ENCODE peak calls at places on chromosomes 12 and 14, in eight cellular contexts. S, N, W, F, A, B, R and Z are unnamed samples.

GRCh38 chr12:49838973-49839633 is 3.8 kb downstream of the BCDIN3D start:
- DNase-seq in S (no peak), B (peak), N (peak), R (no peak), A (no peak), F (no peak), W (peak), Z (no peak)

GRCh38 chr12:32419520-32419960 is 20.2 kb downstream of the FGD4 start:
- DNase-seq in R (no peak), N (no peak), S (no peak), F (no peak), B (no peak), W (no peak), A (no peak), Z (no peak)

GRCh38 chr14:95597784-95598204 is 62.9 kb downstream of the GLRX5 start:
- DNase-seq in N (peak), S (no peak), B (no peak), A (peak), R (no peak), F (no peak), W (no peak), Z (peak)

GRCh38 chr14:77158175-77158908 is 16.8 kb upstream of the ZDHHC22 start:
- DNase-seq in A (no peak), N (peak), R (peak), B (peak), W (peak), S (no peak), F (no peak), Z (peak)

GRCh38 chr14:22656945-22657711 is 13.0 kb upstream of the OR6J1 start:
- DNase-seq in A (no peak), B (no peak), N (no peak), F (no peak), R (no peak), W (no peak), S (no peak), Z (no peak)

GRCh38 chr14:99188721-99189120 is 83.3 kb downstream of the BCL11B start:
- DNase-seq in B (peak), N (peak), R (no peak), W (no peak), F (no peak), A (no peak), S (no peak), Z (no peak)

GRCh38 chr12:14694145-14694544 is 2.3 kb downstream of the GUCY2C start:
- DNase-seq in F (no peak), W (no peak), S (no peak), A (no peak), R (no peak), N (no peak), B (no peak), Z (no peak)

GRCh38 chr12:84091642-84092041 is 821.0 kb downstream of the SLC6A15 start:
- DNase-seq in F (no peak), A (no peak), N (no peak), R (no peak), S (no peak), W (no peak), B (no peak), Z (no peak)

GRCh38 chr14:87497301-87497700 is 495.7 kb downstream of the GALC start:
- DNase-seq in A (no peak), W (no peak), F (no peak), S (no peak), B (no peak), N (no peak), R (no peak), Z (no peak)

GRCh38 chr14:64755661-64756265 is 51.5 kb downstream of the PLEKHG3 start:
- DNase-seq in B (peak), N (no peak), R (no peak), F (no peak), S (peak), W (no peak), A (no peak), Z (peak)

GRCh38 chr12:84704851-84705250 is 207.7 kb downstream of the SLC6A15 start:
- DNase-seq in A (no peak), R (no peak), W (no peak), N (no peak), B (no peak), S (no peak), F (no peak), Z (no peak)

GRCh38 chr12:74897425-74898211 is 312.0 kb downstream of the KCNC2 start:
- DNase-seq in R (no peak), S (no peak), F (no peak), W (no peak), B (no peak), A (no peak), N (no peak), Z (no peak)
- TF ChIP-seq EP300 in R (no peak), S (no peak), F (no peak), W (no peak), B (no peak), A (no peak), N (no peak), Z (no peak)

GRCh38 chr14:26412421-26412820 is 185.4 kb downstream of the NOVA1 start:
- DNase-seq in F (no peak), W (no peak), A (no peak), N (no peak), S (no peak), B (no peak), R (no peak), Z (no peak)

GRCh38 chr14:26414103-26414502 is 183.7 kb downstream of the NOVA1 start:
- DNase-seq in S (no peak), R (no peak), F (no peak), N (no peak), B (no peak), A (no peak), W (no peak), Z (no peak)

GRCh38 chr14:26404927-26405326 is 192.9 kb downstream of the NOVA1 start:
- DNase-seq in W (no peak), A (no peak), B (no peak), F (no peak), R (no peak), N (no peak), S (no peak), Z (no peak)

GRCh38 chr14:26414933-26415332 is 182.9 kb downstream of the NOVA1 start:
- DNase-seq in N (no peak), F (no peak), B (no peak), A (no peak), S (no peak), R (no peak), W (peak), Z (no peak)

DNA sequence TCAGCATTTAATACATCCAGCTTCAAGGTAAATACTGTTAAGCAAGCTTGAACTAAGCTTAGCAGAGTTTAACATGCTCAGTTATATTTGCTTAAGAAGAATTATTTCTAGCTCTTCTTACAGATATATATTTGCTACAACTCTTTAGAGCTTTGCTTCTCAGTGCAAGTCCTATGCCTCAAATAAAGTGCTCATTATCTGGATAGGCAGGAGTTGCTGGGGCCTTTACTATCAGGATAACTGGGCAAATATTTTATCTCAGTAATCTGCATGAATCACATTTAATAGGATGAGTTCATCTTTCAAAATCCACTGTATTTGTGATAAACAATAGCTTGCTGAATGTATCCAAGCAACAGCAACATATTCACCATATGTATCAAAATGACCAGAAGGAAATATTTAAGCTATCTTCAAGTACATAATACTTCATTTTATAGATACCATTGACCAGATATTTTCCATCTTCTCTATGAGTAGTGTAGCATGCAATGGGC is 187.6 kb downstream of the NOVA1 start:
- DNase-seq in W (no peak), F (no peak), R (no peak), B (no peak), N (no peak), A (no peak), S (no peak), Z (no peak)
- TF ChIP-seq EP300 in W (no peak), F (no peak), R (no peak), B (no peak), N (no peak), A (no peak), S (no peak), Z (no peak)

DNA sequence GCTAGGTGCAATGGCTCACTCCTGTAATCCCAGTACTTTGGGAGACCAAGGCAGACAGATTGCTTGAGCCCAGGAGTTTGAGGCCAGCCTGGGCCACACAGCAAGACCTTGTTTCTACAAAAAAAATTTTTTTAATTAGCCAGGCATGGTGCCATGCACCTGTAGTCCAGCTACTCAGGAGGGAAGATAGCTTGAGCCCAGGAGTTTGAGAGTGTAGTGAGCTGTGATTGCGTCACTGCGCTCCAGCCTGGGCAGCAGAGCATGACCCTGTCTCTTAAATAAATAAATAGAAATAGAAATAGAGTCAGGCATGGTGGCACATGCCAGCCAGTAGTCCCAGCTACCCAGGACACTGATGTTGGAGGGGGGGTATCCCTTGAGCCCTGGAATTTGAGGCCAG is 36.7 kb upstream of the CLIP1 start:
- DNase-seq in B (no peak), W (no peak), F (peak), S (no peak), A (no peak), R (peak), N (no peak), Z (no peak)
- TF ChIP-seq EP300 in B (no peak), W (no peak), F (no peak), S (no peak), A (no peak), R (no peak), N (no peak), Z (no peak)

GRCh38 chr12:5200276-5201087 is 156.8 kb downstream of the KCNA5 start:
- DNase-seq in R (no peak), F (peak), A (peak), W (peak), S (peak), N (peak), B (peak), Z (no peak)
- TF ChIP-seq EP300 in R (no peak), F (no peak), A (no peak), W (no peak), S (no peak), N (no peak), B (no peak), Z (no peak)

GRCh38 chr12:123532808-123533649 is 490 bp downstream of the RILPL1 start:
- DNase-seq in R (peak), F (peak), B (peak), N (no peak), S (peak), W (peak), A (no peak), Z (peak)
- TF ChIP-seq EP300 in R (no peak), F (no peak), B (no peak), N (no peak), S (no peak), W (no peak), A (no peak), Z (no peak)

GRCh38 chr12:75877588-75878381 is 153.8 kb downstream of the PHLDA1 start:
- DNase-seq in R (no peak), F (no peak), N (no peak), W (no peak), A (no peak), B (no peak), S (no peak), Z (peak)
- TF ChIP-seq EP300 in R (no peak), F (no peak), N (no peak), W (no peak), A (no peak), B (no peak), S (no peak), Z (no peak)

GRCh38 chr12:53757095-53757770 is 5.5 kb upstream of the CISTR start:
- DNase-seq in S (peak), F (peak), W (peak), A (peak), B (peak), N (peak), R (peak), Z (peak)
- TF ChIP-seq EP300 in S (no peak), F (no peak), W (no peak), A (no peak), B (no peak), N (no peak), R (no peak), Z (no peak)